ENCODE peak calls at places on chromosome 2, in nine cellular contexts. F is mesenchymal stem cell; M is cerebellar cortex; I is stomach; D is CD8-positive, alpha-beta memory T cell; B is stimulated activated CD4-positive, alpha-beta T cell treated with anti-CD3 and anti-CD28 coated beads, Interleukin-4, amount 100 ng/mL, for 4 hours; T is NCI-H1417; E is A549; P is tibial artery. N is an unnamed sample.

GRCh38 chr2:97754690-97755346 is 41.4 kb downstream of the ZAP70 start:
- DNase-seq in F (no peak), M (no peak), E (no peak), I (no peak), T (peak), D (no peak), P (no peak), B (no peak), N (no peak)

GRCh38 chr2:126808929-126809328 is 89.8 kb upstream of the TEX51 start:
- DNase-seq in D (no peak), T (no peak), F (no peak), M (no peak), E (no peak), I (no peak), P (no peak), B (no peak), N (no peak)

GRCh38 chr2:239249048-239249447 is 151.8 kb downstream of the HDAC4 start:
- DNase-seq in M (no peak), B (no peak), T (no peak), F (no peak), E (no peak), I (no peak), D (no peak), P (peak), N (no peak)

GRCh38 chr2:151560289-151560688 is 150.6 kb downstream of the RIF1 start:
- DNase-seq in I (no peak), P (no peak), D (no peak), B (no peak), M (peak), F (peak), T (no peak), E (no peak), N (no peak)

GRCh38 chr2:240426797-240427721 is 8.4 kb upstream of the GPC1 start:
- DNase-seq in I (peak), E (no peak), B (no peak), M (no peak), F (peak), P (peak), T (no peak), D (no peak), N (no peak)

GRCh38 chr2:120958623-120959366 is 223.1 kb downstream of the GLI2 start:
- DNase-seq in P (no peak), M (no peak), T (no peak), B (no peak), E (no peak), D (no peak), I (no peak), F (peak), N (no peak)

GRCh38 chr2:73114273-73114867 is 1.6 kb upstream of the RAB11FIP5 start:
- DNase-seq in I (no peak), F (peak), D (no peak), P (peak), E (no peak), T (no peak), M (no peak), B (no peak), N (no peak)

GRCh38 chr2:198657520-198658121 is 800.1 kb downstream of the SATB2 start:
- DNase-seq in I (no peak), F (peak), T (peak), D (no peak), M (peak), E (no peak), B (no peak), P (no peak), N (no peak)

GRCh38 chr2:8539743-8540551 is 141.9 kb upstream of the ID2 start:
- DNase-seq in E (no peak), B (no peak), P (peak), T (no peak), M (peak), I (peak), D (no peak), F (peak), N (no peak)

GRCh38 chr2:37847792-37848191 is 77.3 kb upstream of the RMDN2 start:
- DNase-seq in E (no peak), T (no peak), I (no peak), F (no peak), M (no peak), P (no peak), D (no peak), B (no peak), N (no peak)

GRCh38 chr2:1051075-1051474 is 100.4 kb downstream of the SNTG2 start:
- DNase-seq in T (peak), D (no peak), P (no peak), I (no peak), M (no peak), E (no peak), F (peak), B (no peak), N (no peak)

GRCh38 chr2:195674491-195675226 is 17.6 kb downstream of the SLC39A10 start:
- DNase-seq in I (no peak), T (no peak), E (no peak), P (no peak), M (no peak), F (no peak), B (no peak), D (no peak), N (peak)

GRCh38 chr2:144518744-144519596 is 949 bp downstream of the ZEB2 start:
- DNase-seq in F (no peak), I (no peak), P (no peak), E (no peak), M (no peak), T (no peak), D (no peak), B (no peak), N (no peak)

GRCh38 chr2:218959141-218959731 is at the start of gene CDK5R2:
- DNase-seq in D (peak), P (no peak), E (peak), I (peak), M (peak), B (peak), T (peak), F (peak), N (peak)

GRCh38 chr2:235433860-235434259 is 60.0 kb upstream of the AGAP1 start:
- DNase-seq in I (peak), E (no peak), D (no peak), T (no peak), M (peak), B (no peak), F (no peak), P (peak), N (no peak)

GRCh38 chr2:232659359-232659758 is 26.0 kb downstream of the EFHD1 start:
- DNase-seq in D (no peak), T (no peak), M (no peak), P (no peak), F (no peak), E (no peak), B (no peak), I (no peak), N (no peak)

GRCh38 chr2:216548901-216549321 is 50.3 kb downstream of the RPL37A start:
- DNase-seq in P (peak), E (no peak), M (no peak), D (no peak), I (no peak), T (no peak), F (no peak), B (no peak), N (no peak)

GRCh38 chr2:133248264-133248663 is 320.0 kb downstream of the NCKAP5 start:
- DNase-seq in I (no peak), E (no peak), P (no peak), F (no peak), D (no peak), B (no peak), M (no peak), T (no peak), N (no peak)

GRCh38 chr2:120905824-120906571 is 170.3 kb downstream of the GLI2 start:
- DNase-seq in T (no peak), D (no peak), M (no peak), B (no peak), E (no peak), P (no peak), F (no peak), I (no peak), N (no peak)

GRCh38 chr2:45072862-45073237 is 63.6 kb upstream of the SIX2 start:
- DNase-seq in T (no peak), M (no peak), F (no peak), P (no peak), E (no peak), B (no peak), D (no peak), I (no peak), N (no peak)

GRCh38 chr2:86499326-86499725 is 58.2 kb downstream of the KDM3A start:
- DNase-seq in T (no peak), E (no peak), P (no peak), M (no peak), F (no peak), B (no peak), D (no peak), I (no peak), N (no peak)

GRCh38 chr2:21067863-21068537 is 24.1 kb upstream of the APOB start:
- DNase-seq in D (no peak), M (no peak), F (no peak), P (no peak), B (no peak), T (no peak), I (no peak), E (no peak), N (no peak)

GRCh38 chr2:168449419-168449818 is 6.7 kb upstream of the CERS6 start:
- DNase-seq in B (no peak), F (no peak), M (no peak), D (no peak), T (no peak), E (no peak), P (no peak), I (no peak), N (no peak)

N was measured in AG04450.